ENCODE peak calls at places on chromosomes 16 and 17, in seven cellular contexts. Z is K562, D is SK-N-SH, V is GM12878, L is H1, B is GM12891, U is HepG2. F is an unnamed sample.

GRCh38 chr16:31513126-31513525 is 4.9 kb upstream of the RUSF1 start:
- DNase-seq in V (no peak), B (no peak), Z (no peak), U (no peak), D (no peak), L (no peak), F (no peak)

GRCh38 chr17:16989230-16989952 is 17.5 kb upstream of the TNFRSF13B start:
- DNase-seq in D (no peak), Z (no peak), U (no peak), V (peak), L (no peak), B (no peak), F (no peak)

GRCh38 chr16:69397821-69398521 is 12.2 kb upstream of the TERF2 start:
- DNase-seq in V (peak), B (no peak), L (peak), D (peak), Z (no peak), U (peak), F (no peak)

GRCh38 chr16:24834459-24835335 is 11.1 kb upstream of the SLC5A11 start:
- DNase-seq in V (no peak), D (peak), U (peak), Z (peak), B (no peak), L (peak), F (no peak)

GRCh38 chr17:38415250-38416194 is 12.7 kb upstream of the ARHGAP23 start:
- DNase-seq in V (peak), B (no peak), U (peak), L (peak), D (no peak), Z (no peak), F (no peak)

GRCh38 chr16:1745900-1746692 is 25.2 kb downstream of the NME3 start:
- DNase-seq in U (no peak), Z (no peak), L (no peak), D (no peak), B (no peak), V (no peak), F (no peak)

GRCh38 chr17:73340093-73340596 is 28.3 kb upstream of the CDC42EP4 start:
- DNase-seq in U (peak), Z (no peak), D (no peak), L (no peak), B (no peak), V (peak), F (no peak)

GRCh38 chr16:22428654-22429053 is 54.2 kb upstream of the CDR2 start:
- DNase-seq in L (peak), V (no peak), Z (no peak), B (no peak), U (no peak), D (no peak), F (no peak)

GRCh38 chr16:70563571-70563970 is 40.0 kb downstream of the SF3B3 start:
- DNase-seq in Z (no peak), L (no peak), U (peak), B (no peak), D (no peak), V (no peak), F (no peak)

GRCh38 chr16:67939507-67940435 is 3.1 kb upstream of the PSMB10 start:
- DNase-seq in L (no peak), V (no peak), B (no peak), D (no peak), Z (no peak), U (no peak), F (no peak)

GRCh38 chr16:67173808-67174705 is 3.7 kb downstream of the NOL3 start:
- DNase-seq in V (no peak), B (no peak), Z (no peak), U (peak), D (peak), L (peak), F (peak)

GRCh38 chr17:880871-881269 is 98.7 kb downstream of the NXN start:
- DNase-seq in Z (no peak), D (no peak), V (no peak), L (no peak), U (no peak), B (no peak), F (no peak)

GRCh38 chr16:53089434-53090270 is 34.9 kb downstream of the CHD9 start:
- DNase-seq in Z (no peak), D (no peak), V (no peak), L (no peak), U (peak), B (no peak), F (no peak)
- TF ChIP-seq TAF1 in Z (no peak), D (no peak), V (no peak), L (no peak), U (no peak), B (no peak), F (no peak)

GRCh38 chr17:7478276-7479138 is 924 bp downstream of the ZBTB4 start:
- DNase-seq in L (peak), D (peak), U (no peak), Z (peak), V (no peak), B (peak), F (peak)

GRCh38 chr17:7476951-7477350 is 2.5 kb downstream of the ZBTB4 start:
- DNase-seq in V (no peak), B (no peak), D (no peak), Z (no peak), U (no peak), L (no peak), F (no peak)

GRCh38 chr17:7476474-7476873 is 3.0 kb downstream of the ZBTB4 start:
- DNase-seq in Z (no peak), D (no peak), V (no peak), B (no peak), U (no peak), L (no peak), F (no peak)

GRCh38 chr17:7477392-7478275 is 1.8 kb downstream of the ZBTB4 start:
- DNase-seq in B (no peak), L (no peak), V (no peak), Z (no peak), U (peak), D (peak), F (no peak)

GRCh38 chr17:7475764-7476422 is 3.5 kb downstream of the ZBTB4 start:
- DNase-seq in V (no peak), Z (peak), B (no peak), D (no peak), U (no peak), L (no peak), F (no peak)
- TF ChIP-seq POLR2AphosphoS5 in V (no peak), Z (peak), B (no peak), D (no peak), U (no peak), L (no peak), F (no peak)

DNA sequence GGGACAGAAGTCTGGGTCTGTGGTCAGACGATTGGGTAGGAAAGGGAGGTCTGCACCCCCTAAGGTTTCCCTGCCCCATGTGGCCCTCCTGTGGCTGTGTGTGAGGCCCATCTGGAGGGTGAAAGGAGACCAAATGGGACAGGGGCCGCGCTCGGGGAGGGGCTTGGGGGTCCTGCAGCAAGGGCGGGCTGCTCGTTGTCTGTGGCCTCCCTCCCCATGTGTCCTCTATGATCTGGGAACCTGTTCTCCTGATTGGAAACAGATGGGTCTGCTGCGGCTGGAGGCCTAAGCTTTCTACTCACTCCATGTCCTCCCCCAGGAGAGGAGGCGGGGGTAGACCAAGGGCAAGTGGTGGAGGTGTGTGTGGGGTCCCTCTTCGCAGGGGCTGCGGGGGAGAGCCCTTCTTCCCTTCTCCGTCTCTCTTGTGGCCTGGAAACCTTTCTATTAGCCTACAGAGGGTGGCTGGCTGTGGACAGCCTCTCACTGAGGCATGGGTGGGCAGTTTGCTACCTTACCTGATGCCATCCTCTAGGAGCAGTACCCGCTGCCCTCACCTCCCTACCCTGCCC is 18.6 kb downstream of the IGFBP4 start:
- DNase-seq in D (peak), B (no peak), L (no peak), V (no peak), Z (peak), U (no peak), F (no peak)
- TF ChIP-seq TAF1 in D (no peak), B (no peak), L (no peak), V (no peak), Z (no peak), U (no peak), F (no peak)

GRCh38 chr17:63694229-63694973 is 5.5 kb downstream of the LIMD2 start:
- DNase-seq in Z (no peak), U (no peak), D (peak), L (no peak), B (no peak), V (no peak), F (no peak)
- TF ChIP-seq POLR2AphosphoS5 in Z (no peak), U (no peak), D (peak), L (peak), B (peak), V (no peak), F (no peak)

DNA sequence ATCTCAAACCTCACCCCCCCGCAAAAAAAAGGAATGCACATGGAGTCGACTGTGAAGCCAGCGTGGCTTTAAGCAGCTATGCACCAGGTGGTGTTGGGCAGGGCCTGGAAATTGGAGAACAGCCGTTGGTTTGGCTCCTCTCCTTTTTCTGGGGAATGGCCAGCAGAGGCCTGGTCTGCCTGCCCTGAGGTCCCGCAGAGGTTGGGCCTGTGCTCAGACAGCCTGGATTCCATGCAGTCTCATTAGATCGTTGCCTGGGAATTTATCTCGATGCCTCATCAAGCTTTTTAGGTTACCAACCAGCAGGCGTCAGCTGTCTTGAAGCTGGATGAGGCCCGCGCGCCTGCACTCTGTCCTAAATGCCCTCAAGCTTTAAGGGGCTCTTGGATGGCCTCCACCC is 9.8 kb downstream of the SLC12A3 start:
- DNase-seq in V (no peak), D (peak), B (no peak), L (no peak), Z (no peak), U (no peak), F (no peak)
- TF ChIP-seq TAF1 in V (no peak), D (no peak), B (no peak), L (no peak), Z (no peak), U (no peak), F (no peak)

GRCh38 chr17:37361543-37361942 is 14.2 kb upstream of the C17orf78 start:
- DNase-seq in B (no peak), L (no peak), V (no peak), U (no peak), D (no peak), Z (no peak), F (no peak)

GRCh38 chr17:37359682-37360188 is 16.1 kb upstream of the C17orf78 start:
- DNase-seq in D (no peak), V (no peak), Z (no peak), L (no peak), B (no peak), U (no peak), F (no peak)

GRCh38 chr17:37360632-37361031 is 15.2 kb upstream of the C17orf78 start:
- DNase-seq in V (no peak), L (no peak), D (no peak), Z (no peak), U (no peak), B (no peak), F (no peak)

GRCh38 chr17:37358830-37359681 is 16.7 kb upstream of the C17orf78 start:
- DNase-seq in L (peak), D (peak), B (peak), U (peak), Z (peak), V (peak), F (peak)

GRCh38 chr17:37358098-37358829 is 17.5 kb upstream of the C17orf78 start:
- DNase-seq in Z (peak), D (peak), V (no peak), B (peak), U (peak), L (peak), F (peak)
- TF ChIP-seq POLR2AphosphoS5 in Z (peak), D (peak), V (no peak), B (peak), U (peak), L (peak), F (no peak)

GRCh38 chr17:79549111-79549915 is 61.5 kb downstream of the RBFOX3 start:
- DNase-seq in U (no peak), B (no peak), V (no peak), D (peak), L (peak), Z (no peak), F (no peak)
- TF ChIP-seq TAF1 in U (no peak), B (no peak), V (no peak), D (no peak), L (no peak), Z (no peak), F (no peak)

DNA sequence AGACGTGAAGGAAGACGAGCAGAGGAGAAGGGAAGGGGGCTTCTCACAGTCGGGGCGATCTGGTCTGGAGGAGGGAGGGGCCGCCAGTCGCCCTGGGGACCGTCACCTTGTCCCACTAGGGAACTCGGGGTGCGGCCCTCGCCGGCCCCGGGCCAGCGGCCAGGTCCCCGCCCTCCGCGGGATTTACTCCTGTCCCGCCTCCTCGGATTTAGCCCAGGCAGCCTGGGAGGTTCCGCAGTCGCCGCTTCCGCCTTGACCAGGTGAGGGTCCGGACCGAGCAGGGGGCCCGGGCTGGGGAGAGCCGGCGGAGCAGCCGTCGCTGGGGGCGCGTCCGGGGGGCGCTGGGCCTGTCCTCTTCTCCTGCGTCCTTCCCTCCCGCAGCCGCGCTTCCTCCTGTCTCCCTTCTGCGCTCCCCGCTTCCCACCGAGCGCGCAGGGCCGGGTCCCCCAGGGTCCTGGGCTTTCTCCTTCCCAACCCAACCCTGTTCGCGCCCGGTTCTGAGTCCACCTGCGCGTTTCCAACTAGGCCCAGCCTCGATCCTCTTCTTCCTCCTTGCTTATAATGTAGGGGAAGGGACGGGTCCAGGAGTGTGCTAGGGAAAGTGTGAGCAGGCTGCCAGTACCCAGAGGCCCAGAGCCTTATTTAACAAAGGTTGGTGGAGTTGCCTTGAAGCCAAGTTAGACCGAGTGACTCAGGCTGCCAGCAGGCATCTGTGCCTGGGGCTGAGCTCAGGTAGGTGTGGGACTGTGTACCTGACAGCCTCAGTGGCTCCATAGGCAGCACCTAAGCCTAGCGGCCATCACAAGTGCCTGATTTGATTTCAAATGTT is at the start of gene TNK1:
- DNase-seq in L (peak), D (peak), B (no peak), Z (peak), U (peak), V (no peak), F (no peak)
- TF ChIP-seq POLR2AphosphoS5 in L (no peak), D (no peak), B (no peak), Z (no peak), U (peak), V (no peak), F (no peak)